ENCODE peak calls at places on chromosomes 5 and 9, in six cellular contexts. Z, H, K, V, A and S are unnamed samples.

GRCh38 chr9:130213898-130214761 is 41.9 kb downstream of the NCS1 start:
- DNase-seq in K (no peak), V (no peak), H (no peak), Z (no peak), A (no peak), S (no peak)

GRCh38 chr5:150490754-150491153 is 17.2 kb upstream of the NDST1 start:
- DNase-seq in A (no peak), Z (no peak), V (no peak), H (no peak), K (no peak), S (peak; percentile 57)

GRCh38 chr5:99922386-99922785 is 612.8 kb upstream of the FAM174A start:
- DNase-seq in A (no peak), Z (no peak), K (no peak), H (no peak), V (no peak), S (no peak)

GRCh38 chr5:82699737-82700136 is 377.5 kb downstream of the TMEM167A start:
- DNase-seq in H (no peak), Z (no peak), A (no peak), K (no peak), V (no peak), S (no peak)

GRCh38 chr5:95727764-95728191 is 3.4 kb upstream of the RHOBTB3 start:
- DNase-seq in A (peak; percentile 90), Z (no peak), H (peak; percentile 50), V (no peak), K (no peak), S (no peak)

GRCh38 chr5:176553260-176554085 is 4.3 kb downstream of the CDHR2 start:
- DNase-seq in K (no peak), V (no peak), Z (no peak), H (no peak), A (peak; percentile 98), S (no peak)

GRCh38 chr5:3277590-3278196 is 317.9 kb upstream of the IRX1 start:
- DNase-seq in A (no peak), K (no peak), H (no peak), Z (no peak), V (no peak), S (no peak)

GRCh38 chr9:128243486-128244415 is 32.1 kb downstream of the GOLGA2 start:
- DNase-seq in V (no peak), A (no peak), Z (no peak), K (no peak), H (no peak), S (no peak)

GRCh38 chr5:136006767-136007251 is 22.0 kb upstream of the TGFBI start:
- DNase-seq in K (peak; percentile 92), V (no peak), A (peak; percentile 100), Z (no peak), H (peak; percentile 86), S (peak; percentile 92)

GRCh38 chr5:59893436-59894227 is at the start of gene PDE4D:
- DNase-seq in H (peak; percentile 63), A (peak; percentile 48), K (peak; percentile 78), V (no peak), Z (no peak), S (peak; percentile 57)

GRCh38 chr9:15317836-15318235 is 10.8 kb upstream of the TTC39B start:
- DNase-seq in Z (no peak), H (peak; percentile 50), A (no peak), V (no peak), K (peak; percentile 69), S (peak; percentile 91)

GRCh38 chr5:136031713-136032112 is 2.9 kb downstream of the TGFBI start:
- DNase-seq in Z (no peak), K (peak; percentile 28), A (no peak), H (peak; percentile 43), V (no peak), S (peak; percentile 74)

GRCh38 chr9:132575005-132575609 is 7.3 kb upstream of the BARHL1 start:
- DNase-seq in K (peak; percentile 75), A (peak; percentile 39), V (no peak), H (peak; percentile 64), Z (no peak), S (peak; percentile 72)

GRCh38 chr5:68224561-68225187 is 9.1 kb downstream of the PIK3R1 start:
- DNase-seq in Z (no peak), V (no peak), K (no peak), H (peak; percentile 65), A (no peak), S (no peak)

GRCh38 chr5:51404256-51404655 is 21.0 kb downstream of the ISL1 start:
- DNase-seq in H (no peak), V (no peak), Z (no peak), A (no peak), K (no peak), S (no peak)

GRCh38 chr5:179873711-179874110 is 15.1 kb upstream of the MRNIP start:
- DNase-seq in A (no peak), H (no peak), V (no peak), Z (no peak), K (no peak), S (no peak)

GRCh38 chr5:67974054-67974453 is 241.5 kb upstream of the PIK3R1 start:
- DNase-seq in V (no peak), H (no peak), Z (no peak), A (no peak), K (no peak), S (no peak)